ENCODE peak calls at places on chromosome 13, in six cellular contexts. E is mesendoderm; K is naive thymus-derived CD4-positive, alpha-beta T cell; G is ovary; S is neuronal stem cell; F is sigmoid colon. T is an unnamed sample. For H3K27me3 and H3K36me3, the result is how much of the 10 kb centered on the place peaks cover.

GRCh38 chr13:88086577-88086976 is 415.4 kb downstream of the SLITRK5 start:
- DNase-seq in S (no peak), G (no peak), E (no peak), K (no peak), F (no peak), T (no peak)

GRCh38 chr13:102598061-102598460 is 1.3 kb downstream of the TPP2 start:
- DNase-seq in E (peak), S (no peak), F (no peak), K (no peak), G (no peak), T (no peak)

GRCh38 chr13:37534181-37534580 is 64.4 kb downstream of the POSTN start:
- DNase-seq in S (no peak), K (no peak), E (no peak), F (no peak), G (no peak), T (no peak)

GRCh38 chr13:20711301-20712044 is 8.0 kb downstream of the IL17D start:
- DNase-seq in K (no peak), G (no peak), E (peak), S (no peak), F (no peak), T (no peak)

GRCh38 chr13:76882431-76882830 is 3.8 kb downstream of the KCTD12 start:
- DNase-seq in E (no peak), F (no peak), G (no peak), K (no peak), S (no peak), T (no peak)

GRCh38 chr13:38223093-38223492 is 126.6 kb upstream of the UFM1 start:
- DNase-seq in F (no peak), G (no peak), S (peak), K (no peak), E (peak), T (no peak)

GRCh38 chr13:101614491-101614890 is 162.0 kb downstream of the ITGBL1 start:
- DNase-seq in S (no peak), K (no peak), F (no peak), G (no peak), E (no peak), T (no peak)

GRCh38 chr13:76980075-76980718 is 11.7 kb upstream of the CLN5 start:
- DNase-seq in F (peak), K (peak), S (peak), E (peak), G (peak), T (peak)

GRCh38 chr13:39038569-39038898 is 278 bp downstream of the NHLRC3 start:
- DNase-seq in F (no peak), S (no peak), E (no peak), G (no peak), K (peak), T (no peak)

GRCh38 chr13:46388308-46388707 is 1.3 kb upstream of the RUBCNL start:
- DNase-seq in S (no peak), K (no peak), E (no peak), F (no peak), G (no peak), T (no peak)

GRCh38 chr13:27036236-27036981 is 135.2 kb downstream of the USP12 start:
- DNase-seq in K (no peak), E (peak), F (no peak), G (no peak), S (no peak), T (no peak)

GRCh38 chr13:79647518-79647917 is 166.6 kb downstream of the NDFIP2 start:
- DNase-seq in S (no peak), G (no peak), K (no peak), E (no peak), F (no peak), T (no peak)

GRCh38 chr13:83057119-83057518 is 825.2 kb downstream of the SLITRK1 start:
- DNase-seq in G (no peak), K (no peak), F (no peak), E (no peak), S (no peak), T (no peak)

GRCh38 chr13:43567608-43568007 is 219.2 kb downstream of the ENOX1 start:
- DNase-seq in F (no peak), S (no peak), K (no peak), G (no peak), E (no peak), T (no peak)

GRCh38 chr13:25375727-25376358 is 4.1 kb downstream of the ATP8A2 start:
- DNase-seq in S (peak), E (peak), F (no peak), G (no peak), K (no peak), T (no peak)

GRCh38 chr13:25380741-25381324 is 9.1 kb downstream of the ATP8A2 start:
- DNase-seq in S (no peak), K (no peak), E (no peak), F (no peak), G (no peak), T (no peak)

GRCh38 chr13:25380082-25380481 is 8.3 kb downstream of the ATP8A2 start:
- DNase-seq in E (no peak), S (no peak), G (no peak), K (no peak), F (no peak), T (no peak)

GRCh38 chr13:25378528-25378927 is 6.8 kb downstream of the ATP8A2 start:
- DNase-seq in K (no peak), G (no peak), F (no peak), S (no peak), E (no peak), T (no peak)

GRCh38 chr13:25377244-25377962 is 5.6 kb downstream of the ATP8A2 start:
- DNase-seq in G (no peak), E (no peak), S (no peak), K (no peak), F (no peak), T (no peak)
- H3K27me3 ChIP-seq in G (under half), E (under half), S (under half), K (under half), F (under half), T (under half)

DNA sequence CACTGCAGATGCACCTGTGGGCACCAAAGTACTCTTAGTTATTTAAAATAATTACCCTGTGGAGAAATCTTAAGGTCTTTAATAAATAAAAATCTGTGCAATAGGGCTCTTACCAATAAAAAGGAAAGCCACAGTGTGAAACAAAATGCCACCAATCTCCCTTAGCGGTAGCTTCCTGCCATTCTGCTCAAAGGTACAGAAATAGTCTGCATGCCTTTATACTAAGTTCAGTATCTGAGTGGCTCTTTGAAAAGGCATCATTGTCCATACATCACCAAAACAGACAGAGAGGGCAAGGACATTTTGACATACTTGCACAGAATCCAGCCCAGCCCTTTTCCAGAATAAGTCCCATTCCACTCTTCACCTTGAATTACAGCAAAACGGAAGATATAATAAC is 161.0 kb downstream of the KLF12 start:
- DNase-seq in F (no peak), E (no peak), G (no peak), K (no peak), S (no peak), T (no peak)
- H3K36me3 ChIP-seq in F (under half), E (under half), G (under half), K (under half), S (under half), T (under half)

GRCh38 chr13:110310541-110311491 is 3.7 kb downstream of the COL4A2 start:
- DNase-seq in E (no peak), G (peak), K (no peak), S (no peak), F (peak), T (no peak)

GRCh38 chr13:110309661-110310524 is 2.8 kb downstream of the COL4A2 start:
- DNase-seq in G (peak), E (no peak), F (peak), K (no peak), S (no peak), T (no peak)

GRCh38 chr13:110308377-110309158 is 1.5 kb downstream of the COL4A2 start:
- DNase-seq in S (peak), K (no peak), F (peak), E (peak), G (peak), T (no peak)

GRCh38 chr13:110307697-110308376 is 753 bp downstream of the COL4A2 start:
- DNase-seq in F (peak), E (peak), G (peak), K (no peak), S (peak), T (no peak)

DNA sequence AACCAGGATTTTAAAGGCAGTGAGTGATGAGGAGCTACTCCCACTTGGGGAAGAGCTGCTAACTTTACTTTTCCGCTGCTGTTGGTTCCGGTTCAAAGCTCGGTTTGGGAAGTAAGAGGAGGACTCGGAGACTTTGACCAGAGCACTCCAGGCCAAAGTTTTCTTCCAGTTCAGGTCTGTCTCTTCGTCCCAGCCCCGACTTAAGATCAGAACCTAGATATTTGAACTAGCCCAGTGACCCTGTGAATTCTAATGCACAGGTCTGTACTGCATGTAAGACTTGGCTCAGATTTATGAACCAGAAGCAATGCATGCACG is 2.0 kb downstream of the COL4A2 start:
- DNase-seq in S (no peak), K (no peak), G (no peak), E (no peak), F (peak), T (no peak)
- H3K27me3 ChIP-seq in S (under half), K (under half), G (under half), E (under half), F (under half), T (under half)

DNA sequence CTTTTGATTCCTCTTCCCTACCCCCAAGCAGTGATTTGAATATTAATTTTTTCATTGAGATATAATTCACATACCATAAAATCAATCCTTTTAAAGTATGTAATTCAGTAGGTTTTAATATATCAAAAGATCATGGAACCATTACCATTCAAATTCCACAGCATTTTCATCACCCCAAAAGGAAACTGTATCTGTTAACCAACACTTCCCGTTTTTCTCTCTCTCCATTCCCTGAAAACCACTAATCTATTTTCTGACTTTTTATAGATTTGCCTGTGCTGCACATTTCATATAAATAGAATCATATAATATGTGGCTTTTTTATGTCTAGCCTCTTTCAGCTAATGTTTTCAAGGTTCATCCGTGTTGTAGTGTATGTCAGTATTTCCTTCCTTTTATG is 107.1 kb downstream of the PAN3 start:
- DNase-seq in E (no peak), K (no peak), G (no peak), F (no peak), S (no peak), T (no peak)
- H3K36me3 ChIP-seq in E (under half), K (under half), G (under half), F (under half), S (under half), T (under half)